ENCODE peak calls at places on chromosomes 13 and 19, in four cellular contexts. One of them, this sample, is unnamed.

GRCh38 chr19:6721773-6722172 is 1.3 kb upstream of the C3 start:
- DNase-seq in IMR-90: no peak
- DNase-seq in mesendoderm: no peak
- DNase-seq in H1: no peak
- DNase-seq in this sample: no peak

GRCh38 chr19:15759962-15760565 is 22.3 kb downstream of the OR10H3 start:
- DNase-seq in IMR-90: no peak
- DNase-seq in mesendoderm: no peak
- DNase-seq in H1: no peak
- DNase-seq in this sample: no peak

GRCh38 chr19:19911150-19911549 is 10.4 kb downstream of the ZNF93 start:
- DNase-seq in IMR-90: peak; percentile 26
- DNase-seq in mesendoderm: peak; percentile 16
- DNase-seq in H1: no peak
- DNase-seq in this sample: no peak

GRCh38 chr13:64446372-64446771 is 2783.8 kb downstream of the PCDH9 start:
- DNase-seq in IMR-90: no peak
- DNase-seq in mesendoderm: peak; percentile 18
- DNase-seq in H1: no peak
- DNase-seq in this sample: no peak

GRCh38 chr13:83879431-83880171 is 2.7 kb downstream of the SLITRK1 start:
- DNase-seq in IMR-90: no peak
- DNase-seq in mesendoderm: no peak
- DNase-seq in H1: no peak
- DNase-seq in this sample: no peak

GRCh38 chr13:43804461-43805070 is 17.8 kb upstream of the ENOX1 start:
- DNase-seq in IMR-90: peak; percentile 78
- DNase-seq in mesendoderm: peak; percentile 53
- DNase-seq in H1: no peak
- DNase-seq in this sample: peak; percentile 85

GRCh38 chr13:90689111-90689510 is 658.4 kb upstream of the MIR17HG start:
- DNase-seq in IMR-90: no peak
- DNase-seq in mesendoderm: peak; percentile 58
- DNase-seq in H1: no peak
- DNase-seq in this sample: no peak

GRCh38 chr19:56150358-56150757 is 9.3 kb downstream of the ZNF444 start:
- DNase-seq in IMR-90: no peak
- DNase-seq in mesendoderm: no peak
- DNase-seq in H1: no peak
- DNase-seq in this sample: no peak

GRCh38 chr19:38665950-38666661 is 18.7 kb downstream of the ACTN4 start:
- DNase-seq in IMR-90: peak; percentile 51
- DNase-seq in mesendoderm: peak; percentile 99
- DNase-seq in H1: peak; percentile 92
- DNase-seq in this sample: peak; percentile 48

GRCh38 chr13:39259371-39259770 is 221.1 kb downstream of the NHLRC3 start:
- DNase-seq in IMR-90: no peak
- DNase-seq in mesendoderm: no peak
- DNase-seq in H1: no peak
- DNase-seq in this sample: no peak

GRCh38 chr13:48304132-48304876 is 753 bp downstream of the RB1 start:
- DNase-seq in IMR-90: peak; percentile 55
- DNase-seq in mesendoderm: no peak
- DNase-seq in H1: no peak
- DNase-seq in this sample: no peak

GRCh38 chr13:114166381-114167131 is 12.5 kb upstream of the CFAP97D2 start:
- DNase-seq in IMR-90: no peak
- DNase-seq in mesendoderm: no peak
- DNase-seq in H1: no peak
- DNase-seq in this sample: no peak

GRCh38 chr19:58009666-58010301 is 7.2 kb upstream of the ZNF606 start:
- DNase-seq in IMR-90: peak; percentile 63
- DNase-seq in mesendoderm: peak; percentile 93
- DNase-seq in H1: peak; percentile 69
- DNase-seq in this sample: peak; percentile 71

GRCh38 chr19:39078436-39079200 is 5.5 kb upstream of the ACP7 start:
- DNase-seq in IMR-90: peak; percentile 97
- DNase-seq in mesendoderm: no peak
- DNase-seq in H1: no peak
- DNase-seq in this sample: peak; percentile 69

DNA sequence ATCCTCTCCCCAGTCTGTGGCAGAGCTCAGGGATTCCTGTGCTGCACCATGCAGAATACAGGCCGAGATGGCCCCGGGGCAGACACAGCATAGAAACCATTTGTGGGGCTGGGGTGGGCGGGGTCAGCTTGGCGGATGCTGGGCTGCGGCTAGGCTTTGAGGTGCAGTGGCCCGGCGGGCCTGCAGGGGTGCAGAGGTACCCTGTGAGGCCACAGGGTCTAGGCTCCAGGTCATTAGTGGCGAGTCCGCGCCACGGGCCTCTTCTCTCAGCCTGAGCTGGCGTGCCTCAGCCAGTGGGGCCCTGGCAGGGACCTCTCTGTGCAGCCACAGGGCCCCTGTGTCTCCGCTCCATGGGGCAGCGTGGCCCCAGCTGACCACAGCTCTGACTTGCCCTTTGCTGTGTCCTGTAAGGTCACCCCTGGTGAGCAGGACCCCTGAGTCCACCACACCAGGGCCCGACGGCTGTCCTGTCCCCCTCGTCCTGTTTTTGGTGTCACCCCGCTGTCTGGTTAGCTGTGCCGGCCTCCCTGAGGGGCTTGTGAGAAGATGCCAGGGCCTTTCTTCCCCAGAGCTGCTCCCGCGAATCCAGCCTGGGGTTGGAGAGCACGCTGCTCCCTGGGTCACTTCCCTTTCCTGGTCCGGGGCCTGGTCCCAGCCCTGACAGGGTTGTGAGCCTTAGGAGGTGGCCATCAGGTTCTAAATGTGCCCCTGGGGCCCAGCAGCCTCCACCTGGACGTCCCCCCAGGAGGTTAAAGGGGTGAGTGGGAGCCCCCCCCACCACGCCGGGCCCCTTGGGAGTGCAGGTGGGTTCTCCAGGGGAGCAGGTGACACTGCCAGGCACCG is 12.1 kb downstream of the KDM4B start:
- DNase-seq in IMR-90: no peak
- DNase-seq in mesendoderm: peak; percentile 43
- DNase-seq in H1: no peak
- DNase-seq in this sample: no peak
- H3K27ac ChIP-seq in IMR-90: no peak overlapping the region
- H3K27ac ChIP-seq in mesendoderm: no peak overlapping the region
- H3K27ac ChIP-seq in H1: no peak overlapping the region
- H3K27ac ChIP-seq in this sample: peak overlapping the region; percentile 6

GRCh38 chr19:18310966-18311365 is 11.9 kb downstream of the LSM4 start:
- DNase-seq in IMR-90: no peak
- DNase-seq in mesendoderm: no peak
- DNase-seq in H1: no peak
- DNase-seq in this sample: no peak
- H3K36me3 ChIP-seq in IMR-90: peaks cover 40% of the 10 kb centered on the region
- H3K36me3 ChIP-seq in mesendoderm: peaks cover 11% of the 10 kb centered on the region
- H3K36me3 ChIP-seq in H1: peaks cover 30% of the 10 kb centered on the region
- H3K36me3 ChIP-seq in this sample: peaks cover 83% of the 10 kb centered on the region

GRCh38 chr19:2782357-2782935 is 627 bp downstream of the SGTA start:
- DNase-seq in IMR-90: no peak
- DNase-seq in mesendoderm: peak; percentile 14
- DNase-seq in H1: no peak
- DNase-seq in this sample: peak; percentile 36
- H4K8ac ChIP-seq in IMR-90: peak overlapping the region; percentile 65
- H4K8ac ChIP-seq in mesendoderm: no peak overlapping the region
- H4K8ac ChIP-seq in H1: peak overlapping the region; percentile 96
- H4K8ac ChIP-seq in this sample: peak overlapping the region; percentile 96

DNA sequence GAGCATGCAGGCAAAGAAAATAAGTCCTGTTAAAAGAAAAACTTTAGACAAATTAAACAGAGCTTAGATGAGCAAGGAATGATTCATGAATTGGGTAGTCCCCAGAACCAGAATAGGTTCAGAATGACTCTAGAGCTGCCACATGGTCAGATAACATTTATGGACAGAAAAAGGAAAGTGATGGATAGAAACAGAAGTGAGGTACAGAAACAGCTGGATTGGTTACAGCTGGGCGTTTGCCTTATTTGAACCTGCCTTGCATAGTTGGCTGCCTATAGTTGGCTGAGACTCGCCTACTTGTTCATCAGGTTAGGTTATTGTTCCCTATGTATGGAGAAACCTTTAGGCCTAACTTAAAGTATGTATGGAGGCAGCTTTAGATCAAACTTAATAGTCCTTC is 35.4 kb downstream of the WDFY2 start:
- DNase-seq in IMR-90: peak; percentile 85
- DNase-seq in mesendoderm: no peak
- DNase-seq in H1: no peak
- DNase-seq in this sample: no peak
- H3K27ac ChIP-seq in IMR-90: peak overlapping the region; percentile 43
- H3K27ac ChIP-seq in mesendoderm: no peak overlapping the region
- H3K27ac ChIP-seq in H1: no peak overlapping the region
- H3K27ac ChIP-seq in this sample: no peak overlapping the region

DNA sequence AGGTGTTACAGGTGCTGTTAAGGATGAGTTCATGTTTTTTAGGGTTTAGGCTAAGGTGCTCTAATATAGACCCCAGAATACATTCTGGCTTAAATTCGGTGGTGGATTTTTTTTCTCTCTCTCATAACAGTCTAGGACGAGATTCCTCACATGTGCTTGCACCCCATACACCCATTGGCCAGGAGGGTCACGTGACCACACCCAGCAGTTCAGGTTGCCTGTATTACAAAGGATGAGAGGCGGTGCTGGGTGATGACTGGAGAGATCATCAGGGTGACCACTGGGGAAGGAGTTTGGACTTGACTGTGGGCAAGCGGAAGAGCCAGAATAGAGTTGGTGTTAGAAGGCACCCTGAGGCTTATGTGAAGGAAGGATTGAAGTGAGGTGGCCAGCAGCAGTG is 27.7 kb downstream of the PPP2R1A start:
- DNase-seq in IMR-90: no peak
- DNase-seq in mesendoderm: peak; percentile 11
- DNase-seq in H1: no peak
- DNase-seq in this sample: no peak
- H3K36me3 ChIP-seq in IMR-90: peaks cover 88% of the 10 kb centered on the region
- H3K36me3 ChIP-seq in mesendoderm: peaks cover 39% of the 10 kb centered on the region
- H3K36me3 ChIP-seq in H1: peaks cover 87% of the 10 kb centered on the region
- H3K36me3 ChIP-seq in this sample: peaks cover 86% of the 10 kb centered on the region

GRCh38 chr19:45468803-45469131 is 971 bp downstream of the FOSB start:
- DNase-seq in IMR-90: no peak
- DNase-seq in mesendoderm: no peak
- DNase-seq in H1: no peak
- DNase-seq in this sample: no peak
- H4K8ac ChIP-seq in IMR-90: peak overlapping the region; percentile 59
- H4K8ac ChIP-seq in mesendoderm: no peak overlapping the region
- H4K8ac ChIP-seq in H1: peak overlapping the region; percentile 93
- H4K8ac ChIP-seq in this sample: peak overlapping the region; percentile 77

GRCh38 chr13:98820744-98821371 is 68.4 kb upstream of the SLC15A1 start:
- DNase-seq in IMR-90: no peak
- DNase-seq in mesendoderm: no peak
- DNase-seq in H1: no peak
- DNase-seq in this sample: no peak
- H3K27ac ChIP-seq in IMR-90: no peak overlapping the region
- H3K27ac ChIP-seq in mesendoderm: no peak overlapping the region
- H3K27ac ChIP-seq in H1: peak overlapping the region; percentile 66
- H3K27ac ChIP-seq in this sample: no peak overlapping the region

DNA sequence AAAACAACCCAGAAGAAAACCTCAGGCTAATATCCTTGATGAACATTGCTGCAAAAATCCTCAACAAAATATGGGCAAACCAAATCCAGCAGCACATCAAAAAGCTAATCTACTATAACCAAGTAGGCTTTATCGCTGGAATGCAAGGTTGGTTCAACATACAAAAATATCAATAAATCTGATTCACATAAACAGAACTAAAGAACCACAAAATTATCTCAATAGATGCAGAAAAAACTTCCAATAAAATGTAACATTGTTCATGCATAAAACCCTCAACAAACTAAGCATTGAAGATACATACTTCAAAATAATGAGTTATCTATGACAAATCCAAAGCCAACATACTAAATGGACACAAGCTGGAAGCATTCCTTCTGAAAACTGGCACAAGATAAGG is 8.8 kb downstream of the ZNF724 start:
- DNase-seq in IMR-90: no peak
- DNase-seq in mesendoderm: peak; percentile 27
- DNase-seq in H1: no peak
- DNase-seq in this sample: no peak
- H3K36me3 ChIP-seq in IMR-90: peaks cover 13% of the 10 kb centered on the region
- H3K36me3 ChIP-seq in mesendoderm: peaks cover 6% of the 10 kb centered on the region
- H3K36me3 ChIP-seq in H1: peaks cover 4% of the 10 kb centered on the region
- H3K36me3 ChIP-seq in this sample: peaks cover 17% of the 10 kb centered on the region

GRCh38 chr19:960601-960938 is 23.6 kb upstream of the WDR18 start:
- DNase-seq in IMR-90: no peak
- DNase-seq in mesendoderm: no peak
- DNase-seq in H1: no peak
- DNase-seq in this sample: no peak
- H4K8ac ChIP-seq in IMR-90: no peak overlapping the region
- H4K8ac ChIP-seq in mesendoderm: no peak overlapping the region
- H4K8ac ChIP-seq in H1: peak overlapping the region; percentile 66
- H4K8ac ChIP-seq in this sample: peak overlapping the region; percentile 5

DNA sequence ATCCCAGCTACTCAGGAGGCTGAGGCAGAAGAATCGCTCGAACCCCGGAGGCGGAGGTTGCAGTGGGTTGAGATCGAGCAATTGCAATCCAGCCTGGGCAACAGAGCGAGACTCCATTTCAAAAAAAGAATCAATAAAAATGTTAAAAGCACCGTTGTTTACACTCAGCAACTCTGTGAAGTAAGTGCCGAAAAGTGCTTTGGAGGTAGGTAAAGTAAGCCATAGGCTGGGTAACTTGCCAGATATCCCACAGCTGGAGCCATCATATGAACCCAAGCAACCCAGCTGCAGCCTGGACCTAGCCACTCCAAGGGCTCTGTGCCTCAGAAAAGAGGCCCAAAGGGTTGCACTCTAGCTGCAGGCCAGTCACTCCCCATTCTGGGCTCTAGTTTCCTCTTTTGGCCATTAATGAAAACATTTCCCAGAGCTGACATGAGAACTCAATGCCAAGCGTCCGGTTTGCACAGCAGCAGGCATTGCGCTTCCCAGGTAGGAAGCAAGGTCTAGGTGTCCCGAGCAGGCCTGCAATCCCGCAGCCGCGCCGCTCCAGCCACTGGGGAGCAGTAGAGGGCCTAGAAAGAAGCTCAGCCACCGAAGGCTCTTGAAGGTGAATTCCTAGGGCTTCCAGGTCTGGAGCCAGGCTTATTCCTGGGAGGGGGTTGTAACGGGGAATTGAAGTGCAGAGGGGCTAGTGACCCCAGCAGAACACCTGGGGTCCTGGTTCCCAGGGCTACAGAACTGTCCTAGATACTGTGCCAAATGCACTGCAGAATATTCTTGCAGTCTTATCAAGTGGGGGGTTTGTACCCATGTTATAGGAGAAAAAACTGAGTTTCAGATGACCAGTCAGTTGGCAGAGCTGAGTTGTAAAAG is 4.1 kb upstream of the CD79A start:
- DNase-seq in IMR-90: peak; percentile 59
- DNase-seq in mesendoderm: peak; percentile 93
- DNase-seq in H1: peak; percentile 68
- DNase-seq in this sample: peak; percentile 82
- H3K27ac ChIP-seq in IMR-90: no peak overlapping the region
- H3K27ac ChIP-seq in mesendoderm: no peak overlapping the region
- H3K27ac ChIP-seq in H1: no peak overlapping the region
- H3K27ac ChIP-seq in this sample: no peak overlapping the region

This sample was measured in trophoblast cell.